ENCODE peak calls at places on chromosomes 11 and 22, in six cellular contexts. G is amygdala; A is frontal cortex; D is Panc1; Q is activated effector memory CD4-positive, alpha-beta T cell treated with anti-CD3 and anti-CD28 coated beads, Interleukin-2, amount 50 U/mL, for 16 hours; U is nephron progenitor cell. O is an unnamed sample.

GRCh38 chr11:28797536-28797935 is 689.3 kb downstream of the METTL15 start:
- DNase-seq in G (no peak), A (no peak), D (no peak), Q (no peak), U (no peak), O (no peak)

GRCh38 chr22:18952022-18952421 is 15.9 kb upstream of the PRODH start:
- DNase-seq in G (no peak), A (no peak), D (no peak), Q (no peak), U (no peak), O (no peak)

GRCh38 chr11:72191961-72192381 is at the start of gene FOLR1:
- DNase-seq in G (no peak), A (no peak), D (no peak), Q (no peak), U (peak), O (no peak)

GRCh38 chr11:119222308-119222707 is 16.2 kb downstream of the CBL start:
- DNase-seq in G (no peak), A (peak), D (no peak), Q (no peak), U (no peak), O (no peak)

GRCh38 chr22:18104566-18104965 is 6.0 kb upstream of the TUBA8 start:
- DNase-seq in G (no peak), A (no peak), D (no peak), Q (no peak), U (no peak), O (no peak)

GRCh38 chr11:24820541-24820940 is 323.7 kb downstream of the LUZP2 start:
- DNase-seq in G (no peak), A (no peak), D (no peak), Q (no peak), U (no peak), O (no peak)

GRCh38 chr22:36331912-36332622 is 55.7 kb downstream of the MYH9 start:
- DNase-seq in G (no peak), A (no peak), D (no peak), Q (peak), U (no peak), O (no peak)

GRCh38 chr22:39091136-39092081 is 5.6 kb upstream of the APOBEC3H start:
- DNase-seq in G (no peak), A (no peak), D (no peak), Q (no peak), U (no peak), O (no peak)